ENCODE peak calls at places on chromosomes 7 and 10, in nine cellular contexts. X is hepatocyte, K is fibroblast of mammary gland, Y is endodermal cell, L is RWPE2, G is HCT116, F is cardiac muscle cell, V is astrocyte, R is uterus. T is an unnamed sample.
A peak's percentile ranks its signal among the peaks of the same experiment; 100 is the strongest.

GRCh38 chr10:85851300-85851699 is 515.3 kb downstream of the GRID1 start:
- DNase-seq in R (no peak), K (peak; percentile 67), Y (no peak), F (no peak), G (peak; percentile 7), V (peak; percentile 75), X (peak; percentile 25), L (no peak), T (no peak)

GRCh38 chr7:143938522-143939243 is 3.6 kb downstream of the OR2F2 start:
- DNase-seq in R (no peak), X (no peak), F (no peak), K (peak; percentile 24), Y (no peak), L (no peak), G (no peak), V (no peak), T (no peak)

GRCh38 chr7:121083138-121083789 is 94.8 kb downstream of the CPED1 start:
- DNase-seq in L (no peak), F (no peak), X (no peak), K (peak; percentile 84), V (peak; percentile 75), Y (no peak), R (no peak), G (no peak), T (no peak)

GRCh38 chr10:92712016-92712889 is 22.5 kb downstream of the HHEX start:
- DNase-seq in R (no peak), K (no peak), V (peak; percentile 66), L (no peak), X (no peak), G (no peak), Y (no peak), F (no peak), T (no peak)

GRCh38 chr10:124996127-124996853 is 54.4 kb downstream of the ZRANB1 start:
- DNase-seq in K (no peak), V (no peak), Y (peak; percentile 50), F (no peak), G (no peak), L (no peak), X (no peak), R (peak; percentile 17), T (peak; percentile 13)

GRCh38 chr7:118239014-118239413 is 14.5 kb downstream of the ANKRD7 start:
- DNase-seq in X (no peak), K (no peak), R (no peak), F (no peak), G (no peak), L (no peak), V (no peak), Y (peak; percentile 80), T (no peak)

GRCh38 chr7:121795736-121796135 is 77.2 kb upstream of the PTPRZ1 start:
- DNase-seq in V (no peak), L (no peak), R (no peak), F (no peak), Y (no peak), K (no peak), X (no peak), G (no peak), T (no peak)

GRCh38 chr7:90728568-90728967 is 132.4 kb downstream of the CDK14 start:
- DNase-seq in X (no peak), Y (no peak), K (no peak), V (no peak), G (no peak), R (no peak), F (no peak), L (no peak), T (no peak)

GRCh38 chr7:143382126-143382790 is 1.1 kb downstream of the ZYX start:
- DNase-seq in Y (peak; percentile 46), K (no peak), R (peak; percentile 28), X (no peak), L (no peak), G (no peak), V (no peak), F (no peak), T (no peak)

GRCh38 chr10:89710748-89711147 is 9.4 kb downstream of the KIF20B start:
- DNase-seq in V (no peak), Y (no peak), G (no peak), R (no peak), L (no peak), F (no peak), K (no peak), X (no peak), T (no peak)

DNA sequence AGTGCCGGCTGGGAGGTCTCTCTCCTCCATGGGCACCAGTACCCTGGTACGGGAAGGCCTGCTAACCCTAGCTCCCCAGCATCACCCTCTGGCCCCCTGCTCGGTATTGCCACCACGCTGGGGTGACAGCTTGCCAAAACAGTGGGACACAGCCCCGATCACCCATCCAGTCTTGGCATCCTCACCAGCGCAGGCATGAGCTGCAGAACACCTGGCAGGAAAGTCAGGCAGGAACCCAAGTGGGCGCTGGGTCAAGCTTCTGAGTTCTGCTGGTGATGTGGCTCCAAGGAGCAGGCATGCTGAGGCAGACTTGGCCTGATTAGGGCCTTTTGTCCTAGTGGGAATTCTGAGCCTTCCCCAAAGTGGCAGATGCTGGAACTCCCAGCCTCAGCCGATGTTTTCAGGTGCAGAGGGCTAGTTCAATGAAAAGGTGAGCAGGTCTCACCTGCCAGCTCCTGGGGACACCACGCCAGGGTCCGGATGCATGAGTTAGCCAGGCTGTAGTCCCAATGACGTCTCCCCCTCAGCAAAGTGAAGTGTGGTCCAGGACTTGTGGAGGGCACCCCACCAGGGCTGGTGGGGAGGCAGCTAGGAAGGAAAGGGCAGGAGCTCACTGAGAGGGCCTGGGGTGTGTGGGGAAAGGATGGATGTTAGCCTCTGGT is 8.5 kb upstream of the ZNF22 start:
- DNase-seq in Y (peak; percentile 20), L (no peak), V (no peak), F (no peak), X (no peak), R (peak; percentile 33), K (no peak), G (no peak), T (no peak)
- TF ChIP-seq CTCF in Y (no peak), L (no peak), V (no peak), F (no peak), X (no peak), R (no peak), K (no peak), G (no peak), T (no peak)

DNA sequence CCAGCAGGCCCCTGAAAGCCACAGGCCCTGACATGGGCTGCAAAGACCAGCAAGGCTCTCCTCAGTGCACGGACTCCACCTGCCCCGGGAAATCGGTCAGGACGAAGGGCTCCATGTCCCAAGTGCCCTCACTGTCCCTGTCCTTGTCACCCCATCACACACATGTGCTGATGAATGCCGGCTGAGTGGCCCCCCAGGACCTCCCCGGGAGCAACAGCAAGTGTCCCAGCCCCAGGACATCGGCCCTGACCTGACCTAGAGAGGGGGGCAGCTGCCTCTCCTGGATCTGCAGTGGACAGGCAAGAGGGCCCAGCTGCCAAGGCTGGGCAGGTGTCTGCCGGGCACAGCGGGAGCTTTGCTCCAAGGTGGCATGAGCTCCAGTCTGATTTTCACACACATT is 49.8 kb downstream of the STK32C start:
- DNase-seq in Y (no peak), F (no peak), V (no peak), X (no peak), G (no peak), K (no peak), L (no peak), R (no peak), T (no peak)
- TF ChIP-seq CTCF in Y (no peak), F (no peak), V (no peak), X (no peak), G (no peak), K (no peak), L (no peak), R (no peak), T (no peak)

DNA sequence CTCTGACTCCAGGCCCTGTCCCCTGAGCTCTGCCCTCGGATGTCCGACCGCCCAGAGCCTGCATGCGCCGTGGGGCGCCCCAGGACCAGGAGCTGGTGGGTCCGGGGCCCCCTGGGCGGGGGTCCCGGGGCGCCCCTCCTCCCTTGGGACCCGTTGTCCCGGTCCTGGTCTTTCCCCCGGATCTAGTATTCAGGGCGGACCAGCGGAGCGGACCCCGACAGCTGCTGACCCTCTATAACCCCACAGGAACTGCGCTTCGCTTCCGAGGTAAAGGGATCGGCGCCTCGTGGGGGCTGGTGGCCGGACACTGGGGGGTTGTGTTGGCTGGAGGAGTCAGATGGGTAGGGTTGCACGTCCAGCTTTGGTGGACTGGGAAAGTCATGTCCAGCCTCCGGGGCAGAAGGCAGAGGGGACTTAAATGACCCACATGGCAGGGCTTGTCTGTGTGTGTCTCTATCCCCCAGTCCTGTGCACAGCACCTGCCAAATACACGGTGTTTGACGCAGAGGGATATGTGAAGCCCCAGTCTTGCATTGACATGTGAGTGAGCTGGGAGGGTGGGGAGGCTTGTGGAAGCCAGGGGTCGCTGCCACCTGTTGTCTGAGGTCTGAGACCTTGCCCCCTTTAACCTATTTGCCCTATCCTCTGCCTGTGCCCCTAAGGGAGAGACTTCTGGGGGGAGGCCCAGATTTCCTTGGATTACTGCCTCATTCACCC is 548 bp downstream of the MOSPD3 start:
- DNase-seq in F (no peak), X (peak; percentile 36), R (no peak), Y (peak; percentile 74), V (no peak), L (no peak), G (no peak), K (no peak), T (no peak)
- TF ChIP-seq CTCF in F (peak; percentile 7), X (peak; percentile 28), R (peak; percentile 6), Y (peak; percentile 72), V (no peak), L (peak; percentile 10), G (peak; percentile 28), K (peak; percentile 4), T (no peak)

GRCh38 chr7:3043544-3044395 is at the start of gene CARD11:
- DNase-seq in R (no peak), V (no peak), G (no peak), L (no peak), X (peak; percentile 53), K (no peak), F (no peak), Y (peak; percentile 72), T (peak; percentile 48)
- TF ChIP-seq CTCF in R (no peak), V (no peak), G (no peak), L (no peak), X (no peak), K (no peak), F (no peak), Y (no peak), T (no peak)

T was measured in natural killer cell.